ENCODE peak calls at places on chromosomes 16 and 17, in eight cellular contexts. J is IMR-90, R is brain microvascular endothelial cell, N is AG09309, W is right cardiac atrium, S is EL, A is AG08395, T is GM10248. X is an unnamed sample.

GRCh38 chr16:71883193-71883848 is 661 bp downstream of the ZNF821 start:
- DNase-seq in J (peak), R (peak), N (no peak), W (peak), S (peak), A (no peak), T (peak), X (no peak)

GRCh38 chr16:66717112-66717675 is 20.7 kb upstream of the CMTM4 start:
- DNase-seq in J (peak), R (peak), N (no peak), W (peak), S (peak), A (peak), T (no peak), X (peak)

GRCh38 chr16:19840524-19841110 is 44.0 kb downstream of the GPRC5B start:
- DNase-seq in J (no peak), R (no peak), N (no peak), W (peak), S (no peak), A (no peak), T (no peak), X (no peak)

GRCh38 chr16:55499281-55499680 is 9.6 kb upstream of the LPCAT2 start:
- DNase-seq in J (no peak), R (no peak), N (no peak), W (no peak), S (no peak), A (no peak), T (no peak), X (no peak)

GRCh38 chr17:71438631-71439146 is 682.1 kb upstream of the SOX9 start:
- DNase-seq in J (peak), R (peak), N (peak), W (no peak), S (peak), A (peak), T (no peak), X (peak)

GRCh38 chr16:82703156-82703555 is 76.4 kb downstream of the CDH13 start:
- DNase-seq in J (no peak), R (no peak), N (no peak), W (no peak), S (no peak), A (no peak), T (no peak), X (no peak)

GRCh38 chr17:81682565-81683207 is 911 bp downstream of the ARL16 start:
- DNase-seq in J (peak), R (peak), N (no peak), W (no peak), S (peak), A (no peak), T (no peak), X (no peak)

GRCh38 chr16:2475413-2476344 is 752 bp downstream of the TBC1D24 start:
- DNase-seq in J (no peak), R (no peak), N (no peak), W (no peak), S (no peak), A (no peak), T (no peak), X (no peak)

GRCh38 chr17:3798273-3799180 is 2.5 kb downstream of the ITGAE start:
- DNase-seq in J (no peak), R (no peak), N (no peak), W (no peak), S (no peak), A (no peak), T (peak), X (no peak)

GRCh38 chr17:17351901-17352781 is 49.0 kb downstream of the NT5M start:
- DNase-seq in J (peak), R (peak), N (no peak), W (peak), S (peak), A (no peak), T (no peak), X (no peak)

GRCh38 chr17:9645858-9646555 is 690 bp downstream of the USP43 start:
- DNase-seq in J (no peak), R (no peak), N (no peak), W (peak), S (peak), A (no peak), T (peak), X (no peak)

X was measured in astrocyte of the cerebellum.